ENCODE peak calls at places on chromosomes 3 and 15, in nine cellular contexts. E, P, Q, F, G, X, R, Z and Y are unnamed samples.

GRCh38 chr3:108029466-108029865 is 61.4 kb downstream of the CD47 start:
- DNase-seq in E (no peak), P (no peak), Q (no peak), F (no peak), G (no peak), X (no peak), R (no peak), Z (no peak), Y (peak)

GRCh38 chr3:107846282-107846852 is 244.5 kb downstream of the CD47 start:
- DNase-seq in E (peak), P (peak), Q (peak), F (peak), G (peak), X (no peak), R (peak), Z (no peak), Y (peak)

GRCh38 chr3:14290631-14291385 is 111.6 kb upstream of the SLC6A6 start:
- DNase-seq in E (no peak), P (no peak), Q (peak), F (no peak), G (no peak), X (no peak), R (no peak), Z (no peak), Y (no peak)

GRCh38 chr3:170632780-170633179 is 46.9 kb upstream of the SLC7A14 start:
- DNase-seq in E (no peak), P (peak), Q (no peak), F (no peak), G (no peak), X (peak), R (no peak), Z (peak), Y (peak)

GRCh38 chr3:124992041-124992440 is 57.5 kb upstream of the MUC13 start:
- DNase-seq in E (no peak), P (no peak), Q (peak), F (no peak), G (no peak), X (no peak), R (no peak), Z (no peak), Y (no peak)

GRCh38 chr3:71309342-71309741 is 274.2 kb downstream of the FOXP1 start:
- DNase-seq in E (no peak), P (no peak), Q (no peak), F (peak), G (peak), X (no peak), R (no peak), Z (no peak), Y (no peak)

GRCh38 chr3:38006031-38006430 is 15.4 kb downstream of the VILL start:
- DNase-seq in E (no peak), P (no peak), Q (no peak), F (no peak), G (no peak), X (no peak), R (no peak), Z (no peak), Y (no peak)

GRCh38 chr3:9222956-9223639 is 26.3 kb downstream of the SRGAP3 start:
- DNase-seq in E (no peak), P (no peak), Q (no peak), F (no peak), G (peak), X (no peak), R (no peak), Z (no peak), Y (no peak)

GRCh38 chr3:107409365-107409764 is 32.1 kb downstream of the CCDC54 start:
- DNase-seq in E (no peak), P (no peak), Q (no peak), F (no peak), G (no peak), X (no peak), R (no peak), Z (no peak), Y (no peak)

GRCh38 chr3:150203273-150203672 is 204.8 kb upstream of the TSC22D2 start:
- DNase-seq in E (no peak), P (no peak), Q (no peak), F (no peak), G (no peak), X (no peak), R (no peak), Z (peak), Y (no peak)

GRCh38 chr15:55277116-55277564 is 12.5 kb downstream of the RAB27A start:
- DNase-seq in E (no peak), P (no peak), Q (no peak), F (peak), G (peak), X (peak), R (peak), Z (peak), Y (peak)

GRCh38 chr3:30779686-30780287 is 114.7 kb downstream of the GADL1 start:
- DNase-seq in E (no peak), P (peak), Q (peak), F (peak), G (peak), X (peak), R (no peak), Z (no peak), Y (peak)

DNA sequence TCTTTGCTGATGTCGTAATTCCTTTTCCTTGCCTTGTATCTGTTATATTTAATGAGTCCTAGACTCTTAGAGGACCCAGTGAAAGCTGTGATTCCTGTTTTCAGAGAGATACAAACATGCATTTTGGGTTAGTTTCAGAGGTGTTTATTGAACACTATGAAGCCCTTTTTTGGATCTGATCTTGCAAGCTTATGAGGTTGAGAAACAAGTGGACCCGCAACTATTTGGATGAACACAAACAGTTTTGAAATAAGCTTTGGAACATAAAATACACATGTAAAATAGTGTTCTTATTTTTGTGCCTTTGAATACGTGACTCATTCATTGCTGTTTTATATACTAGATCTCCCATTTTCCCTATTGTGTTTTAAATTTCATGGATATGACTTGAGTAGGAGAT is 33.5 kb downstream of the SNRK start:
- DNase-seq in E (no peak), P (no peak), Q (no peak), F (no peak), G (no peak), X (no peak), R (no peak), Z (no peak), Y (no peak)
- H3K4me3 ChIP-seq in E (no peak), P (no peak), Q (no peak), F (no peak), G (no peak), X (no peak), R (no peak), Z (no peak), Y (no peak)

DNA sequence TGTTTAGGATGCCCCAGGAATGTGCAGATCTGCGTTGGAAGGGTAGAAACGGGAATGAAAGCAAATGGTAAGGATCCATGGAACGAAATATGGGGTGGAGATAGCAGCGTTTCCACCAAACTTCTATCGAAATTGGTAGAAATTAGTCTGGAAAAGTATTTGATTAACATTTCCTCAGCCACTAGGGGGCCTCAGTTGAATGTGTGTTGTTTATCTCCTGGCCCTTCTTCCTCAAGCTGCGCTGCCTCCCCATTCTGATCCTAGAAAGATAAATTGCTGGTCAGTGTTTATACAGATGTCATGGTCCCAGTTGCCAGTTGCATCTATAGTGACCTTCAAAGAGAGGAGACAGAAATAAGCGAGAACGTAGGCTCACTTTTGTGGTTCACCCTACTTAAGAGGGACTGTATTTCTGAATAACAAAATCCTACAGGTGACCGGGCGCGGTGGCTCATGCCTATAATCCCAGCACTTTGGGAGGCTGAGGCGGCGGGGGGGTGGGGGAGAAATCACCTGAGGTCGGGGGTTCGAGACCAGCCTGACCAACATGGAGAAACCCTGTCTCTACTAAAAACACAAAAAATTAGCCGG is 457.1 kb downstream of the SQOR start:
- DNase-seq in E (no peak), P (peak), Q (peak), F (peak), G (peak), X (peak), R (peak), Z (no peak), Y (peak)
- TF ChIP-seq CTCF in E (peak), P (peak), Q (no peak), F (peak), G (peak), X (peak), R (peak), Z (no peak), Y (peak)

GRCh38 chr3:174191380-174191779 is 667.8 kb upstream of the NAALADL2 start:
- DNase-seq in E (no peak), P (no peak), Q (no peak), F (no peak), G (no peak), X (peak), R (no peak), Z (no peak), Y (no peak)
- H3K4me3 ChIP-seq in E (no peak), P (no peak), Q (no peak), F (no peak), G (no peak), X (peak), R (no peak), Z (no peak), Y (no peak)

DNA sequence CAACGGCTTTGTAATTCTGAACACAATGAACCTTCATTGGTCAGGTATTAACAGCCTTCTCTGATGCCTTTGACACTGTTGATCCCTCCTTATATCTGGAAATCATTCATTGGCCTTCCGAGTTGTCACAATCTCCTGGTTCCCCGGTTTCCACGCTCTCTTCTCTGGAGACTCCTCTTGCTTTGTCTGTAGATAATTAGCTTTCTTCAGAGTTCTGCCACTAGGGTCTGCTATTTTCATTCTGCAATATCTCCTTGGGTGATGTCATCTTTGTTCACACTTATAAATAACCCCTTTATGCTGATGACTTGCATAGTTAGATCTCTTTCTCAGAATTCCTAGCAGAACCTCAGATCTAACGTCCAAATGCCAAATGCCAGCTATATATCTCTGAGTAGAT is 583.8 kb upstream of the ZNF717 start:
- DNase-seq in E (no peak), P (no peak), Q (no peak), F (peak), G (no peak), X (no peak), R (no peak), Z (no peak), Y (peak)
- TF ChIP-seq CTCF in E (no peak), P (no peak), Q (no peak), F (peak), G (no peak), X (peak), R (peak), Z (no peak), Y (peak)